ENCODE peak calls at places on chromosomes 6 and 20, in six cellular contexts. N is brain microvascular endothelial cell, Q is lung, Y is heart right ventricle, O is cardiac muscle cell, K is fibroblast of mammary gland. C is an unnamed sample.

GRCh38 chr20:64000906-64001305 is 20.0 kb downstream of the PRPF6 start:
- DNase-seq in Y (no peak), N (no peak), Q (no peak), K (no peak), O (no peak), C (no peak)

GRCh38 chr6:123909989-123910388 is 106.3 kb downstream of the NKAIN2 start:
- DNase-seq in K (no peak), N (no peak), O (no peak), Y (no peak), Q (no peak), C (no peak)

GRCh38 chr6:116088946-116089345 is 11.7 kb upstream of the NT5DC1 start:
- DNase-seq in K (no peak), Q (no peak), O (no peak), N (peak), Y (no peak), C (no peak)

GRCh38 chr6:113146878-113147277 is 710.3 kb upstream of the MARCKS start:
- DNase-seq in K (no peak), Q (no peak), O (no peak), N (no peak), Y (no peak), C (no peak)

GRCh38 chr6:43144879-43145278 is 26.2 kb upstream of the SRF start:
- DNase-seq in Y (no peak), K (peak), Q (no peak), N (no peak), O (no peak), C (no peak)

GRCh38 chr6:15628499-15629131 is 34.2 kb downstream of the DTNBP1 start:
- DNase-seq in Y (no peak), O (peak), Q (no peak), K (peak), N (peak), C (no peak)

GRCh38 chr6:158991017-158991723 is 8.8 kb downstream of the RSPH3 start:
- DNase-seq in Y (no peak), Q (no peak), O (no peak), K (no peak), N (no peak), C (peak)

GRCh38 chr20:9142809-9143208 is 73.9 kb downstream of the PLCB4 start:
- DNase-seq in K (no peak), Q (no peak), Y (no peak), N (no peak), O (no peak), C (no peak)

GRCh38 chr6:150685860-150686259 is 86.2 kb downstream of the PLEKHG1 start:
- DNase-seq in Q (no peak), N (no peak), Y (peak), O (peak), K (peak), C (peak)

GRCh38 chr6:144305567-144305966 is 20.4 kb downstream of the UTRN start:
- DNase-seq in O (no peak), Y (no peak), Q (peak), K (no peak), N (no peak), C (no peak)

GRCh38 chr6:144302701-144303351 is 17.7 kb downstream of the UTRN start:
- DNase-seq in Q (peak), Y (no peak), K (no peak), N (no peak), O (no peak), C (no peak)

GRCh38 chr6:144305985-144306384 is 20.9 kb downstream of the UTRN start:
- DNase-seq in K (peak), Y (no peak), N (peak), O (no peak), Q (peak), C (peak)

GRCh38 chr6:144307880-144308279 is 22.7 kb downstream of the UTRN start:
- DNase-seq in Q (no peak), O (peak), K (no peak), Y (no peak), N (no peak), C (no peak)

GRCh38 chr6:144304223-144304848 is 19.2 kb downstream of the UTRN start:
- DNase-seq in N (no peak), K (no peak), O (no peak), Q (no peak), Y (no peak), C (no peak)
- H3K4me3 ChIP-seq in N (no peak), K (no peak), O (no peak), Q (no peak), Y (no peak), C (no peak)

DNA sequence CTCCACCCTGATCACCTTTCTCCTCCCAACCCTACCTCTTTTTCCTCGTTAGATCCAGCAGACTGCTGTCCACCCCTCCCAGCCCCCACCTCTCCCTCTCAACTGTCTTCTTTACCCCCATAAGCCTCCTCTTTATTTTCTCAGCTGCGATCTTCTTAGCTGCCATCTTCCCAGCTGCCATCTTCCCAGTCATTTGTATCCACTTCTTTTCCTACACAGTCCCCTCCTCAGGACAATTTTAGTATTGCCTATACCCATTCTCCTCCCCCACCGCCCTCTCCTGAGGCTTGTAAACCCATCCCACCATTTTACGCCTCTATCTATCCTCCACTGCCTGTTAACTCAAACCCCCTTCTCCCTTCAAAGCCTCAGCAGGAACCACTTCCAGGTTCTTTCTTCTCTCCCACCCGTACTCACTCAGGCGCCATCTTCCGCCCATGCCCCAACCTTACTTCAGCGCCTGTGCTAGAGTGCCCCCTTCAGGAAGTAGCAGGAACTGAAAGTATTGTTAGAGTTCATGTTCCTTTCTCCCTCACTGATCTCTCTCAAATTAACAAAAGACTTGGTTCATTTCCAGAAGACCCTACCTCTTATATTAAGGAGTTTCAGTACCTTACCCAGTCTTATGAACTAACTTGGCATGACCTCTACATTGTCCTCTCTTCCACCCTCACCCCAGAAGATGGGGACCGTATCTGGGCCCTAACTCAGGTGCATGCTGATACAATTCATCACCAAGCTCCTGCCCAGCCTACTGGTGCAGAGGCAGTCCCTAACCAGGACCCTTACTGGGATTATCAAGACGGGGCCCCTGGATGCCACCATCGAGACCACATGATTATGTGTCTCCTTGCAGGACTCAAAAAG is 236.0 kb downstream of the ADGRG6 start:
- DNase-seq in N (peak), O (peak), Y (no peak), Q (no peak), K (peak), C (peak)
- TF ChIP-seq CTCF in N (peak), O (peak), Y (no peak), Q (no peak), K (peak), C (peak)

GRCh38 chr20:47295921-47296426 is 60.5 kb downstream of the ZMYND8 start:
- DNase-seq in N (no peak), Q (peak), Y (no peak), O (peak), K (no peak), C (no peak)
- H3K4me3 ChIP-seq in N (no peak), Q (no peak), Y (no peak), O (no peak), K (no peak), C (no peak)

DNA sequence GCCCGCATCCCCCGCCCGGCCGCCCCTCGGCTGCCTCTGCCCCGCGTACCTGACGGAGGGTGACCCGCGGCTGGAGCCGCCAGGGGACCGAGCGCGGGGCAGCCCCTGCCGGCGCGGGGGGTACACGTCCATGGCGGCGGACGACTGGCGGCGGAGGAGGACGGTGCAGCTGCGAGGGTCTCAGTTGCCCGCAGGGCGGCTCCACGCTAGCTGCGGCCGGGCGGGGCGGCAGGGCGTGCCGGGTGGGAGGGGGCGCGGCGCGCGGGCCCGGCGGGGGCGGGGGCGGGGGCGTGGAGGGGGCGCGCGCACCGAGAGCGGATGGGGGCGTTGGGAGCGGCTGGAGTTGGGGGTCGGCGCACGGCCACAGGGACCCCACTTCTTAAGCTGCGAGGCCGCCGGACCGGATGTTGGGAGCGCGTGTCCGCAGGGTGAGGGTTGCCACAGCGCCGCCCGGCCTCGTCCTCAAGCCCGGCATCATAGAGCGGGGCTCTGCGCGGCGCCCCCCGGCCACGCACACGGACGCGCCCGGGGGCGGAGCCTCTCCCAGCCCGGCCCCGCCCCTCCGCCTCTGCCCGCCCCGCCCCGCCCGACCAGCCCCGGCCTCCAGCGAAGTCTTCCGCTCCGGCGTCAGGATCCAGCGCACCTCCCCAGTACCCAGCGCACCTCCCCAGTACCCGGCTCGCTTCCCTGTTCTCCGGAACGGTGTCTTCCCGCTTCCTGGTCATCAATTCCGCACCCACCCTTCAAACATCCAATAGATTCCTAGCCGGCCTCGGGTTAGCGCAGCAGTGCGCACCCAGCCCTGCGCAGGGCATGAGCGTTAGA is at the start of gene DNAAF9:
- DNase-seq in N (peak), K (peak), O (peak), Y (peak), Q (peak), C (peak)
- TF ChIP-seq CTCF in N (peak), K (peak), O (peak), Y (no peak), Q (no peak), C (peak)

GRCh38 chr6:133889557-133890301 is 816 bp downstream of the TCF21 start:
- DNase-seq in O (peak), Y (peak), N (no peak), K (no peak), Q (no peak), C (no peak)
- H3K4me3 ChIP-seq in O (peak), Y (peak), N (peak), K (no peak), Q (peak), C (no peak)

GRCh38 chr20:50928469-50928868 is 2.8 kb downstream of the ADNP start:
- DNase-seq in Y (no peak), K (no peak), O (no peak), N (no peak), Q (no peak), C (peak)
- TF ChIP-seq CTCF in Y (no peak), K (no peak), O (no peak), N (peak), Q (no peak), C (peak)

DNA sequence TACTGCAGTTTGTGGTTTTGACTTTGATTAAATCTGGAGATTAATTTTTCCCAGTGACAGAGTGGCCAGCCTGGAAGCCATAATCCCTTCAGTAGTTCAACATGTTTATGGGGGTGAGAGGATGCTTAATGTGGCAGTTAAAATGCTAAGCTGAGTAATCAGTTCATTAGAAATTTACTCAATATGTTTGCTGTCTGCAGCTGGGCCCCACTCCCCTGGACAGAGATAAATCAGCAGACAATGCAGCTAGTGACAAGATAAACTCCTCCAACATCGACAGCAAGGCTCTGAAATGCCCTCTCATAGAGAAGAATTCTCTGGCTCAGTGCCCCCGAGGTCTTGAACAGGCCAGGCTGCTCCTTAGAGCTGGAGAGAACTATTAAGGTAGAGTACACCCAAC is 101.9 kb downstream of the LRFN2 start:
- DNase-seq in O (no peak), Y (no peak), N (no peak), Q (no peak), K (no peak), C (no peak)
- H3K4me3 ChIP-seq in O (no peak), Y (no peak), N (no peak), Q (no peak), K (no peak), C (no peak)

GRCh38 chr6:33410711-33411631 is at the start of gene PHF1:
- DNase-seq in N (peak), Y (peak), Q (peak), K (peak), O (peak), C (no peak)
- TF ChIP-seq CTCF in N (no peak), Y (no peak), Q (no peak), K (no peak), O (no peak), C (no peak)

C was measured in GM12865.